ENCODE peak calls at places on chromosomes 16 and 17, in nine cellular contexts. W is GM23338, B is neural progenitor cell, U is OCI-LY7, Q is HCT116, J is hepatocyte, Z is GM23248, N is MM.1S, Y is SK-N-SH. E is an unnamed sample.

GRCh38 chr16:17803625-17804410 is 333.1 kb upstream of the XYLT1 start:
- DNase-seq in W (no peak), B (no peak), U (no peak), Q (no peak), J (peak), Z (peak), N (no peak), Y (no peak), E (no peak)

GRCh38 chr17:77579717-77580116 is 378.8 kb upstream of the TNRC6C start:
- DNase-seq in W (no peak), B (no peak), U (no peak), Q (no peak), J (no peak), Z (no peak), N (no peak), Y (no peak), E (no peak)

GRCh38 chr17:14351493-14351892 is 50.6 kb downstream of the HS3ST3B1 start:
- DNase-seq in W (no peak), B (no peak), U (peak), Q (no peak), J (no peak), Z (no peak), N (peak), Y (no peak), E (no peak)

GRCh38 chr17:20008242-20009051 is 712 bp upstream of the SPECC1 start:
- DNase-seq in W (peak), B (peak), U (no peak), Q (no peak), J (peak), Z (peak), N (no peak), Y (peak), E (peak)

GRCh38 chr17:2197271-2197670 is 106.3 kb downstream of the SMG6 start:
- DNase-seq in W (no peak), B (no peak), U (no peak), Q (no peak), J (no peak), Z (no peak), N (no peak), Y (no peak), E (no peak)

GRCh38 chr17:61989509-61989908 is 61.7 kb upstream of the INTS2 start:
- DNase-seq in W (no peak), B (no peak), U (no peak), Q (no peak), J (no peak), Z (no peak), N (no peak), Y (no peak), E (no peak)

GRCh38 chr17:44518032-44518431 is 14.8 kb upstream of the GPATCH8 start:
- DNase-seq in W (no peak), B (no peak), U (no peak), Q (no peak), J (no peak), Z (peak), N (no peak), Y (no peak), E (no peak)

GRCh38 chr16:75064403-75065148 is 52.0 kb downstream of the LDHD start:
- DNase-seq in W (no peak), B (no peak), U (no peak), Q (no peak), J (peak), Z (no peak), N (no peak), Y (no peak), E (peak)

GRCh38 chr17:66411498-66411897 is 109.1 kb downstream of the PRKCA start:
- DNase-seq in W (no peak), B (no peak), U (no peak), Q (no peak), J (no peak), Z (no peak), N (no peak), Y (no peak), E (no peak)

GRCh38 chr16:57444711-57445110 is 2.5 kb downstream of the CIAPIN1 start:
- DNase-seq in W (no peak), B (no peak), U (no peak), Q (no peak), J (no peak), Z (peak), N (no peak), Y (no peak), E (no peak)

GRCh38 chr16:69494993-69495392 is 70.6 kb downstream of the CYB5B start:
- DNase-seq in W (peak), B (peak), U (peak), Q (peak), J (no peak), Z (peak), N (no peak), Y (no peak), E (peak)

GRCh38 chr17:27797390-27798091 is 2.8 kb downstream of the NOS2 start:
- DNase-seq in W (peak), B (no peak), U (no peak), Q (no peak), J (peak), Z (no peak), N (no peak), Y (no peak), E (no peak)

GRCh38 chr16:74577882-74578366 is 29.0 kb downstream of the GLG1 start:
- DNase-seq in W (no peak), B (no peak), U (no peak), Q (peak), J (no peak), Z (peak), N (no peak), Y (no peak), E (peak)

GRCh38 chr17:27473748-27474609 is 17.7 kb downstream of the KSR1 start:
- DNase-seq in W (no peak), B (no peak), U (peak), Q (no peak), J (peak), Z (no peak), N (peak), Y (no peak), E (no peak)

GRCh38 chr17:43033947-43034622 is 9.1 kb downstream of the RND2 start:
- DNase-seq in W (peak), B (peak), U (no peak), Q (no peak), J (no peak), Z (no peak), N (no peak), Y (peak), E (no peak)

GRCh38 chr16:11692171-11692570 is 23.9 kb downstream of the SNN start:
- DNase-seq in W (no peak), B (no peak), U (no peak), Q (no peak), J (no peak), Z (no peak), N (no peak), Y (no peak), E (no peak)

GRCh38 chr16:8674413-8675022 is at the start of gene ABAT:
- DNase-seq in W (peak), B (peak), U (peak), Q (peak), J (peak), Z (peak), N (peak), Y (peak), E (peak)

GRCh38 chr17:19996502-19996901 is 12.7 kb upstream of the SPECC1 start:
- DNase-seq in W (peak), B (peak), U (no peak), Q (no peak), J (no peak), Z (no peak), N (no peak), Y (no peak), E (no peak)

GRCh38 chr16:9868606-9869149 is 313.6 kb downstream of the GRIN2A start:
- DNase-seq in W (no peak), B (no peak), U (no peak), Q (no peak), J (no peak), Z (no peak), N (no peak), Y (no peak), E (no peak)

GRCh38 chr16:9870962-9871361 is 311.3 kb downstream of the GRIN2A start:
- DNase-seq in W (no peak), B (no peak), U (no peak), Q (no peak), J (no peak), Z (no peak), N (no peak), Y (no peak), E (peak)

GRCh38 chr16:9869776-9870175 is 312.5 kb downstream of the GRIN2A start:
- DNase-seq in W (no peak), B (no peak), U (no peak), Q (no peak), J (no peak), Z (no peak), N (no peak), Y (no peak), E (no peak)

GRCh38 chr16:9867176-9867575 is 315.1 kb downstream of the GRIN2A start:
- DNase-seq in W (no peak), B (no peak), U (no peak), Q (no peak), J (no peak), Z (no peak), N (no peak), Y (no peak), E (no peak)
- TF ChIP-seq EZH2phosphoT487 in W (no peak), B (no peak), U (no peak), Q (no peak), J (no peak), Z (no peak), N (no peak), Y (no peak), E (no peak)

DNA sequence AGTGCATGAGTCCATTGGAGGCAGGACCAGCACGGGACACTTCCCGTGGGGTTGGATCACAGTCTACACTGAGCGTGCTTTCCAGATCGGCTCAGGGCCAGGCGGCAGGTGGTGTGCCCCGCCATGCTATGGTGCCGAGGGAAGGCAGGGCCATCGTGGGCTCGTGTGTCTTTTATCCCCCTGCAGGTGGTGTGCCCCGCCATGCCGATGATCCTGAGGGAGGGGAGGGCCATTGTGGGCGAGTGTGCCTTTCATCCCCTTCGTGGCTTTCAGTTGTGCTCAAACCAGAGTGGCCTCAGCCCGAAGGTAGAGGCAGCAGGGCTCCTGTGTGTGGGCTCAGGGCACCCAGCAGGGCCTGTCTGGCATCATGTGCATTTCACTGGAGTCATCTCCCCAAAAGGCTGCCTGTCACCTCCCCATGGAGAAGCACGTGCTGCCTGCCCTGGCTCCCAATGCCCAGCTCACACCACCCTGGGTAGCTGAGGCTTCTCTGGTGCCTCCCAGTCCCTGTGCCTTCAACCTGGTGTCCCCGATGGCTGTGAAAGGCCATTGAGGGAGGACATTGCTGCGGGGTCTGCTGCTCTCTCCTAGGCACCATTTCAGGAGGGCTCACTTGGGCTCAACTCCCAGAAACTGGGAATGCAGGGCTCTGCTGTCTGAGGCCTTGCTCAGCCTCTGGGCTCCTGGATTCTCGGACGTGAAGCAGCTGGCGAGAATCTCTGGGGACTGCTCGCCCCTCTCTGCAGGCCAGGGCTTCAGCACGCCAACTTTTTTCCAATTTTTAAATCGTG is 207.6 kb downstream of the NPIPB11 start:
- DNase-seq in W (no peak), B (no peak), U (no peak), Q (no peak), J (no peak), Z (peak), N (no peak), Y (no peak), E (no peak)
- TF ChIP-seq EZH2phosphoT487 in W (no peak), B (no peak), U (no peak), Q (no peak), J (no peak), Z (no peak), N (no peak), Y (no peak), E (no peak)

GRCh38 chr17:50683434-50684287 is 24.1 kb downstream of the ANKRD40 start:
- DNase-seq in W (no peak), B (no peak), U (no peak), Q (no peak), J (no peak), Z (no peak), N (no peak), Y (no peak), E (no peak)

GRCh38 chr17:50684612-50685333 is 22.9 kb downstream of the ANKRD40 start:
- DNase-seq in W (peak), B (peak), U (no peak), Q (no peak), J (peak), Z (no peak), N (no peak), Y (no peak), E (peak)

GRCh38 chr17:50682938-50683337 is 24.8 kb downstream of the ANKRD40 start:
- DNase-seq in W (no peak), B (no peak), U (no peak), Q (no peak), J (no peak), Z (no peak), N (no peak), Y (no peak), E (no peak)

GRCh38 chr17:50685334-50685665 is 22.4 kb downstream of the ANKRD40 start:
- DNase-seq in W (no peak), B (no peak), U (no peak), Q (no peak), J (no peak), Z (no peak), N (no peak), Y (no peak), E (no peak)

GRCh38 chr17:50684288-50684611 is 23.5 kb downstream of the ANKRD40 start:
- DNase-seq in W (no peak), B (peak), U (no peak), Q (no peak), J (no peak), Z (no peak), N (no peak), Y (no peak), E (no peak)
- TF ChIP-seq EZH2phosphoT487 in W (no peak), B (no peak), U (no peak), Q (no peak), J (no peak), Z (no peak), N (no peak), Y (no peak), E (no peak)

GRCh38 chr17:57486416-57486815 is 230.1 kb downstream of the MSI2 start:
- DNase-seq in W (no peak), B (no peak), U (no peak), Q (no peak), J (no peak), Z (no peak), N (no peak), Y (no peak), E (no peak)
- TF ChIP-seq EZH2phosphoT487 in W (no peak), B (no peak), U (no peak), Q (no peak), J (no peak), Z (no peak), N (no peak), Y (no peak), E (no peak)

GRCh38 chr17:68357886-68358285 is 66.6 kb downstream of the ARSG start:
- DNase-seq in W (no peak), B (no peak), U (no peak), Q (no peak), J (no peak), Z (no peak), N (no peak), Y (no peak), E (no peak)
- TF ChIP-seq EZH2phosphoT487 in W (no peak), B (no peak), U (no peak), Q (no peak), J (no peak), Z (no peak), N (no peak), Y (no peak), E (no peak)

DNA sequence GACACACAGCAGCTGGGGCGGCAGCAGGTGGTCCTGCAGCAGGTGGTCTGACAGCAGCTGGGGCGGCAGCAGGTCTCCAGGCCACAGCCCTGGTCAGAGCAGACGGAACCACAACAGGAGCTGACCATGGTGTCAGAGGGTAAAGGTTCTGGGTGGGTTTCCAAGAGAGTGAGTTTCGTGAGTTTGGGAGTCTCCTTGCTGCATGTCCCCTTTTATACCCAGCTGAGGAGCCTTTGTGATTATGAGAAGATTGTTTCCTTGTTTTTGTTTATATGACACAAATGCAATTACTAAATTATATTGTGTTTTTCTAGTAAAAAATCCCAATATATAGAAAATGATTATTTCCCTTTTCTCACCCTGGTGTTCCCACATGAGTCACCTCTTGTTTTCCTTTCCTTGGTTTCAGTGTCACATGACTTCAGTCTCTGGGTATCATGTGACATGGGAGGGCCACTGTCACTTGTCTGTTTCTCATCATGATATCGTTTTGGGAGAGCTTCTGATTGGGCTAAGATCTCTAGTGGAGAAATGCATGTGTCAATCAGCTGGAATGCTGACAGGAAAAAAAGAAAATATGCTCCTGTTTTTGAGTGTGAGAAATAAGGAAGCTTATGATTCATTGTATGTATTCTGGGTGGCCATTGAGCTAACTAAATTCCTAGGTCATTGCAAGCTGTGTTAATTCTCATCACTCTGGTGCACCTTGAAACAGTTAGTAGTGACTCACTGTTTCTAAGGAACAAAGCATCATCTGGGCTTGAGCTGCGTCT is at the start of gene KRTAP4-6:
- DNase-seq in W (no peak), B (no peak), U (no peak), Q (no peak), J (no peak), Z (peak), N (no peak), Y (no peak), E (peak)
- TF ChIP-seq EZH2phosphoT487 in W (no peak), B (no peak), U (no peak), Q (no peak), J (no peak), Z (peak), N (no peak), Y (no peak), E (no peak)

DNA sequence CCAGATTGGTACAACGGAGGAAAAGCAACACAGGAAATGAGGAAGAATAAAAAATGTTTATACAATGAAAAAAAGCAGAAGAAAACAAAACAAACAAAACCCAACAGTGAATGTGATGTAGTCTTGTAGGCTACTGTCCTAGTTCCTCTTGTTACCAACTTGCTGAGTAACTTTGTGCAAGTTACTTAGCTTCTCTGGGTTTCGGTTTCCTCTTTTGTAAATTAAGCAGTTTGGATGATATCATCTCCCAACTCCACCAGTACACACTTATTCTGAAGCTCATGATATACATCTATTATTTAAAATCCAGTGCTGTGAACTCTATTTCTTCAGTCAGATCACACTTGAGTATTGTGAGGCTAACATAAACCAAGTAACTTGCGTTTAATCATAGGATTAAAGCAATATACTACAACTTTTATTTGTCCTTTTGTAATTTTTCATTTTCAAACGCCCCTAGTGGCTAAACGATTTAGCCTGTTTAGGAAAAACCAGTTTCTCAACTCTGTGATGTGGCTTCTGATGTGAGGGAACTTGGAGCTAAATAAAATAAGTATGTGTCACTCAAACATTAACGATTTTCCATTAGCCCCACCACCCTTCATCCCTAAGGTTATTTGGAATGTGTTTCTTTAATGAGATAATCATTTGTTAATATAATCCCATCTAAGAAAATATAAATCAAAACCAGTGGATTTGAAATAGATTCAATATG is 1.4 kb upstream of the UNK start:
- DNase-seq in W (peak), B (no peak), U (peak), Q (peak), J (peak), Z (peak), N (peak), Y (peak), E (peak)
- TF ChIP-seq EZH2phosphoT487 in W (no peak), B (no peak), U (no peak), Q (no peak), J (no peak), Z (no peak), N (no peak), Y (no peak), E (no peak)

GRCh38 chr17:7336240-7337175 is at the start of gene ACAP1:
- DNase-seq in W (peak), B (no peak), U (peak), Q (no peak), J (no peak), Z (no peak), N (peak), Y (no peak), E (no peak)
- TF ChIP-seq EZH2phosphoT487 in W (no peak), B (no peak), U (no peak), Q (no peak), J (no peak), Z (no peak), N (no peak), Y (no peak), E (no peak)

DNA sequence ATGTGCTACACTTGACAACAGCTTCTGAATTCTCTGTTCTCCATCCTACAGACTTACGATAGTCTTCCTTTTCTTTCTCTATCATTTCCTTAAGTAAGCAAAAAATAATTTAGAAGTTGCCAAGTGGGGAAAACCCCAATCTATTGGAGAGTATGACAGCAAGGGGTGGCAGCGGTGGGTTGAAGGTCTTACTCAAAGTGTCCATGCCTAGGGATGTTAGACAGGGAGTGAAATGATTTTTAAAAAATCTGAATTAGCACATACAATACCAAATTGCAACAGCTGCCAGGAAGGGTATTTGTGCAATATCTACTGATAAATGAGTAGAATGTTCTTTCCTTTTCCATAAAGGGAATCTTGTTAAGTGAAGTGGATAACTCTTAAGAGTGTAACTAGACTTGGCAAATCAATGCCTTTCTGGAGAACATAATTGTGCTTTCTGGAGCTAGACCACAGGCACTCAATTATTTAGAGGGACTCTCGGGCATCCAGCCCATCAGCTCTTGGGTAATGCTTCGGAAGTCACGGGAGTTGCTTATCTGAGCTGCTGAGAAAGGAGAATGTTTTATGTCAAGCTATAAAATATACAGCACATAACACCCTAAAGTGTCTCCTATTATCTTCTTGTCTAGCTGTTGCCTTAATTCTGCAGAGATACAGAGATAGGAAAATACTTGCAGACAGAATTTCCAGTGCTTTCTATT is 151.5 kb downstream of the KCNJ2 start:
- DNase-seq in W (no peak), B (no peak), U (no peak), Q (no peak), J (peak), Z (peak), N (no peak), Y (peak), E (no peak)
- TF ChIP-seq EZH2phosphoT487 in W (no peak), B (no peak), U (no peak), Q (no peak), J (no peak), Z (no peak), N (no peak), Y (no peak), E (no peak)

GRCh38 chr17:15446036-15446435 is 21.4 kb downstream of the CDRT4 start:
- DNase-seq in W (peak), B (peak), U (no peak), Q (no peak), J (no peak), Z (peak), N (no peak), Y (no peak), E (no peak)
- TF ChIP-seq EZH2phosphoT487 in W (no peak), B (no peak), U (no peak), Q (no peak), J (no peak), Z (no peak), N (no peak), Y (no peak), E (no peak)